ENCODE peak calls at places on chromosomes 12 and 14, in five cellular contexts. One of them, this sample, is unnamed.

GRCh38 chr12:41250748-41251147 is 62.6 kb downstream of the PDZRN4 start:
- DNase-seq in sciatic nerve: no peak
- DNase-seq in hypothalamus: no peak
- DNase-seq in activated naive CD8-positive, alpha-beta T cell treated with anti-CD3 and anti-CD28 coated beads for 36 hours: no peak
- DNase-seq in stimulated activated CD4-positive, alpha-beta T cell treated with anti-CD3 and anti-CD28 coated beads, Interleukin-2, amount 100 ng/mL, for 48 hours: no peak
- DNase-seq in this sample: no peak

GRCh38 chr12:24226745-24227350 is 277.4 kb upstream of the SOX5 start:
- DNase-seq in sciatic nerve: no peak
- DNase-seq in hypothalamus: no peak
- DNase-seq in activated naive CD8-positive, alpha-beta T cell treated with anti-CD3 and anti-CD28 coated beads for 36 hours: no peak
- DNase-seq in stimulated activated CD4-positive, alpha-beta T cell treated with anti-CD3 and anti-CD28 coated beads, Interleukin-2, amount 100 ng/mL, for 48 hours: no peak
- DNase-seq in this sample: peak; percentile 94

GRCh38 chr12:8662592-8662991 is at the start of gene MFAP5:
- DNase-seq in sciatic nerve: no peak
- DNase-seq in hypothalamus: no peak
- DNase-seq in activated naive CD8-positive, alpha-beta T cell treated with anti-CD3 and anti-CD28 coated beads for 36 hours: no peak
- DNase-seq in stimulated activated CD4-positive, alpha-beta T cell treated with anti-CD3 and anti-CD28 coated beads, Interleukin-2, amount 100 ng/mL, for 48 hours: no peak
- DNase-seq in this sample: no peak

GRCh38 chr14:60980811-60981625 is at the start of the genes SLC38A6 and TRMT5:
- DNase-seq in sciatic nerve: peak; percentile 97
- DNase-seq in hypothalamus: peak; percentile 88
- DNase-seq in activated naive CD8-positive, alpha-beta T cell treated with anti-CD3 and anti-CD28 coated beads for 36 hours: peak; percentile 87
- DNase-seq in stimulated activated CD4-positive, alpha-beta T cell treated with anti-CD3 and anti-CD28 coated beads, Interleukin-2, amount 100 ng/mL, for 48 hours: peak; percentile 84
- DNase-seq in this sample: peak; percentile 97

GRCh38 chr12:34289431-34290190 is 267.3 kb downstream of the ALG10 start:
- DNase-seq in sciatic nerve: peak; percentile 35
- DNase-seq in hypothalamus: no peak
- DNase-seq in activated naive CD8-positive, alpha-beta T cell treated with anti-CD3 and anti-CD28 coated beads for 36 hours: no peak
- DNase-seq in stimulated activated CD4-positive, alpha-beta T cell treated with anti-CD3 and anti-CD28 coated beads, Interleukin-2, amount 100 ng/mL, for 48 hours: no peak
- DNase-seq in this sample: no peak

GRCh38 chr14:92586001-92586947 is 72.7 kb downstream of the RIN3 start:
- DNase-seq in sciatic nerve: peak; percentile 23
- DNase-seq in hypothalamus: no peak
- DNase-seq in activated naive CD8-positive, alpha-beta T cell treated with anti-CD3 and anti-CD28 coated beads for 36 hours: peak; percentile 38
- DNase-seq in stimulated activated CD4-positive, alpha-beta T cell treated with anti-CD3 and anti-CD28 coated beads, Interleukin-2, amount 100 ng/mL, for 48 hours: no peak
- DNase-seq in this sample: peak; percentile 76

GRCh38 chr12:57761391-57761998 is 5.4 kb downstream of the CYP27B1 start:
- DNase-seq in sciatic nerve: no peak
- DNase-seq in hypothalamus: no peak
- DNase-seq in activated naive CD8-positive, alpha-beta T cell treated with anti-CD3 and anti-CD28 coated beads for 36 hours: no peak
- DNase-seq in stimulated activated CD4-positive, alpha-beta T cell treated with anti-CD3 and anti-CD28 coated beads, Interleukin-2, amount 100 ng/mL, for 48 hours: no peak
- DNase-seq in this sample: no peak

GRCh38 chr12:65608319-65608916 is 215.9 kb upstream of the HMGA2 start:
- DNase-seq in sciatic nerve: no peak
- DNase-seq in hypothalamus: no peak
- DNase-seq in activated naive CD8-positive, alpha-beta T cell treated with anti-CD3 and anti-CD28 coated beads for 36 hours: no peak
- DNase-seq in stimulated activated CD4-positive, alpha-beta T cell treated with anti-CD3 and anti-CD28 coated beads, Interleukin-2, amount 100 ng/mL, for 48 hours: no peak
- DNase-seq in this sample: no peak

GRCh38 chr12:118188690-118189371 is 52.9 kb downstream of the PEBP1 start:
- DNase-seq in sciatic nerve: peak; percentile 80
- DNase-seq in hypothalamus: peak; percentile 27
- DNase-seq in activated naive CD8-positive, alpha-beta T cell treated with anti-CD3 and anti-CD28 coated beads for 36 hours: no peak
- DNase-seq in stimulated activated CD4-positive, alpha-beta T cell treated with anti-CD3 and anti-CD28 coated beads, Interleukin-2, amount 100 ng/mL, for 48 hours: no peak
- DNase-seq in this sample: peak; percentile 73

GRCh38 chr12:50551866-50552265 is 47.1 kb downstream of the DIP2B start:
- DNase-seq in sciatic nerve: no peak
- DNase-seq in hypothalamus: no peak
- DNase-seq in activated naive CD8-positive, alpha-beta T cell treated with anti-CD3 and anti-CD28 coated beads for 36 hours: no peak
- DNase-seq in stimulated activated CD4-positive, alpha-beta T cell treated with anti-CD3 and anti-CD28 coated beads, Interleukin-2, amount 100 ng/mL, for 48 hours: no peak
- DNase-seq in this sample: no peak

GRCh38 chr12:62736596-62736995 is 198.4 kb downstream of the PPM1H start:
- DNase-seq in sciatic nerve: no peak
- DNase-seq in hypothalamus: no peak
- DNase-seq in activated naive CD8-positive, alpha-beta T cell treated with anti-CD3 and anti-CD28 coated beads for 36 hours: no peak
- DNase-seq in stimulated activated CD4-positive, alpha-beta T cell treated with anti-CD3 and anti-CD28 coated beads, Interleukin-2, amount 100 ng/mL, for 48 hours: no peak
- DNase-seq in this sample: no peak

GRCh38 chr14:78970677-78971076 is 800.5 kb downstream of the NRXN3 start:
- DNase-seq in sciatic nerve: no peak
- DNase-seq in hypothalamus: no peak
- DNase-seq in activated naive CD8-positive, alpha-beta T cell treated with anti-CD3 and anti-CD28 coated beads for 36 hours: no peak
- DNase-seq in stimulated activated CD4-positive, alpha-beta T cell treated with anti-CD3 and anti-CD28 coated beads, Interleukin-2, amount 100 ng/mL, for 48 hours: no peak
- DNase-seq in this sample: no peak

GRCh38 chr12:63862187-63863107 is 17.9 kb downstream of the SRGAP1 start:
- DNase-seq in sciatic nerve: no peak
- DNase-seq in hypothalamus: no peak
- DNase-seq in activated naive CD8-positive, alpha-beta T cell treated with anti-CD3 and anti-CD28 coated beads for 36 hours: no peak
- DNase-seq in stimulated activated CD4-positive, alpha-beta T cell treated with anti-CD3 and anti-CD28 coated beads, Interleukin-2, amount 100 ng/mL, for 48 hours: no peak
- DNase-seq in this sample: peak; percentile 46

GRCh38 chr12:724194-724855 is 28.1 kb upstream of the WNK1 start:
- DNase-seq in sciatic nerve: no peak
- DNase-seq in hypothalamus: no peak
- DNase-seq in activated naive CD8-positive, alpha-beta T cell treated with anti-CD3 and anti-CD28 coated beads for 36 hours: no peak
- DNase-seq in stimulated activated CD4-positive, alpha-beta T cell treated with anti-CD3 and anti-CD28 coated beads, Interleukin-2, amount 100 ng/mL, for 48 hours: no peak
- DNase-seq in this sample: no peak

GRCh38 chr14:80310950-80311349 is 99.6 kb upstream of the DIO2 start:
- DNase-seq in sciatic nerve: no peak
- DNase-seq in hypothalamus: no peak
- DNase-seq in activated naive CD8-positive, alpha-beta T cell treated with anti-CD3 and anti-CD28 coated beads for 36 hours: no peak
- DNase-seq in stimulated activated CD4-positive, alpha-beta T cell treated with anti-CD3 and anti-CD28 coated beads, Interleukin-2, amount 100 ng/mL, for 48 hours: no peak
- DNase-seq in this sample: peak; percentile 53

GRCh38 chr12:14577344-14577743 is 9.7 kb upstream of the PLBD1 start:
- DNase-seq in sciatic nerve: no peak
- DNase-seq in hypothalamus: no peak
- DNase-seq in activated naive CD8-positive, alpha-beta T cell treated with anti-CD3 and anti-CD28 coated beads for 36 hours: no peak
- DNase-seq in stimulated activated CD4-positive, alpha-beta T cell treated with anti-CD3 and anti-CD28 coated beads, Interleukin-2, amount 100 ng/mL, for 48 hours: no peak
- DNase-seq in this sample: no peak

This sample was measured in fibroblast of gingiva.